ENCODE peak calls at places on chromosomes 1 and 21, in six cellular contexts. One of them, this sample, is unnamed.

GRCh38 chr1:54317084-54317483 is 89.1 kb downstream of the SSBP3 start:
- DNase-seq in uterus: no peak
- DNase-seq in cardiac muscle cell: no peak
- DNase-seq in foreskin fibroblast: no peak
- DNase-seq in Calu3: no peak
- DNase-seq in dorsolateral prefrontal cortex: no peak
- DNase-seq in this sample: no peak

GRCh38 chr1:40936878-40937484 is 42.5 kb upstream of the CTPS1 start:
- DNase-seq in uterus: no peak
- DNase-seq in cardiac muscle cell: peak; percentile 63
- DNase-seq in foreskin fibroblast: peak; percentile 68
- DNase-seq in Calu3: no peak
- DNase-seq in dorsolateral prefrontal cortex: no peak
- DNase-seq in this sample: no peak

GRCh38 chr1:44405804-44406743 is 1.0 kb downstream of the RNF220 start:
- DNase-seq in uterus: no peak
- DNase-seq in cardiac muscle cell: no peak
- DNase-seq in foreskin fibroblast: peak; percentile 41
- DNase-seq in Calu3: peak; percentile 30
- DNase-seq in dorsolateral prefrontal cortex: no peak
- DNase-seq in this sample: no peak

GRCh38 chr1:169089776-169090175 is 16.7 kb upstream of the ATP1B1 start:
- DNase-seq in uterus: no peak
- DNase-seq in cardiac muscle cell: no peak
- DNase-seq in foreskin fibroblast: no peak
- DNase-seq in Calu3: no peak
- DNase-seq in dorsolateral prefrontal cortex: no peak
- DNase-seq in this sample: no peak

GRCh38 chr1:214058071-214058470 is 70.3 kb downstream of the PROX1 start:
- DNase-seq in uterus: no peak
- DNase-seq in cardiac muscle cell: no peak
- DNase-seq in foreskin fibroblast: no peak
- DNase-seq in Calu3: no peak
- DNase-seq in dorsolateral prefrontal cortex: no peak
- DNase-seq in this sample: no peak

GRCh38 chr1:34929853-34930701 is 627 bp upstream of the DLGAP3 start:
- DNase-seq in uterus: no peak
- DNase-seq in cardiac muscle cell: no peak
- DNase-seq in foreskin fibroblast: no peak
- DNase-seq in Calu3: no peak
- DNase-seq in dorsolateral prefrontal cortex: no peak
- DNase-seq in this sample: no peak

GRCh38 chr21:35559128-35559831 is 501.0 kb downstream of the SETD4 start:
- DNase-seq in uterus: no peak
- DNase-seq in cardiac muscle cell: peak; percentile 93
- DNase-seq in foreskin fibroblast: peak; percentile 91
- DNase-seq in Calu3: no peak
- DNase-seq in dorsolateral prefrontal cortex: no peak
- DNase-seq in this sample: no peak

GRCh38 chr1:207868252-207868768 is 42.6 kb downstream of the CD34 start:
- DNase-seq in uterus: peak; percentile 59
- DNase-seq in cardiac muscle cell: peak; percentile 44
- DNase-seq in foreskin fibroblast: peak; percentile 47
- DNase-seq in Calu3: peak; percentile 55
- DNase-seq in dorsolateral prefrontal cortex: no peak
- DNase-seq in this sample: peak; percentile 39

GRCh38 chr1:223289621-223290020 is 74.4 kb downstream of the SUSD4 start:
- DNase-seq in uterus: no peak
- DNase-seq in cardiac muscle cell: no peak
- DNase-seq in foreskin fibroblast: no peak
- DNase-seq in Calu3: no peak
- DNase-seq in dorsolateral prefrontal cortex: no peak
- DNase-seq in this sample: no peak

GRCh38 chr1:76048194-76048593 is 26.4 kb upstream of the ST6GALNAC3 start:
- DNase-seq in uterus: no peak
- DNase-seq in cardiac muscle cell: no peak
- DNase-seq in foreskin fibroblast: no peak
- DNase-seq in Calu3: no peak
- DNase-seq in dorsolateral prefrontal cortex: no peak
- DNase-seq in this sample: no peak

GRCh38 chr1:88773540-88774150 is 89.6 kb downstream of the PKN2 start:
- DNase-seq in uterus: no peak
- DNase-seq in cardiac muscle cell: peak; percentile 25
- DNase-seq in foreskin fibroblast: peak; percentile 65
- DNase-seq in Calu3: peak; percentile 66
- DNase-seq in dorsolateral prefrontal cortex: no peak
- DNase-seq in this sample: no peak

GRCh38 chr1:88768816-88769215 is 84.7 kb downstream of the PKN2 start:
- DNase-seq in uterus: no peak
- DNase-seq in cardiac muscle cell: no peak
- DNase-seq in foreskin fibroblast: no peak
- DNase-seq in Calu3: peak; percentile 39
- DNase-seq in dorsolateral prefrontal cortex: no peak
- DNase-seq in this sample: no peak

GRCh38 chr1:88763649-88764406 is 79.8 kb downstream of the PKN2 start:
- DNase-seq in uterus: no peak
- DNase-seq in cardiac muscle cell: peak; percentile 13
- DNase-seq in foreskin fibroblast: peak; percentile 52
- DNase-seq in Calu3: no peak
- DNase-seq in dorsolateral prefrontal cortex: no peak
- DNase-seq in this sample: no peak

GRCh38 chr1:88774151-88774556 is 90.1 kb downstream of the PKN2 start:
- DNase-seq in uterus: no peak
- DNase-seq in cardiac muscle cell: no peak
- DNase-seq in foreskin fibroblast: no peak
- DNase-seq in Calu3: peak; percentile 95
- DNase-seq in dorsolateral prefrontal cortex: no peak
- DNase-seq in this sample: no peak

DNA sequence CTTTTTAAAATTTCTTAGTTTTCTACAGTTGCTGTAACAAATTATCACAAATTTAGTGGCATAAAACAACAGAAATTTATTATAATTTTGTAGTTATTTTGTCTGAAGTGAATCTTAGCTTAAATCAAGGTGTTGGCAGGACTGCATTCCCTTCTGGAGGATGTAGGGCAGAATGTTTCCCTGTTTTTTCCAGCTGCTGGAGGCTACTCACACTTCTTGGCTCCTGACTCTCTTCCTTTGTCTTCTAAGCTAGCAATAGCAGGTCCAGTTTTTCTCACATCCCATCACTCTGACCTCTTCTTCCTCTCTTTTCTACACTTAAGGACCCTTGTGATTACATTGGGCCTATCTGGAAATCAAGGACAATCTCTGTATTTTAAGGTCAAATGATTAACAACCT is 84.1 kb downstream of the PKN2 start:
- DNase-seq in uterus: no peak
- DNase-seq in cardiac muscle cell: no peak
- DNase-seq in foreskin fibroblast: no peak
- DNase-seq in Calu3: no peak
- DNase-seq in dorsolateral prefrontal cortex: no peak
- DNase-seq in this sample: no peak
- TF ChIP-seq CTCF in uterus: no peak
- TF ChIP-seq CTCF in cardiac muscle cell: no peak
- TF ChIP-seq CTCF in foreskin fibroblast: no peak
- TF ChIP-seq CTCF in Calu3: no peak
- TF ChIP-seq CTCF in dorsolateral prefrontal cortex: no peak
- TF ChIP-seq CTCF in this sample: no peak

DNA sequence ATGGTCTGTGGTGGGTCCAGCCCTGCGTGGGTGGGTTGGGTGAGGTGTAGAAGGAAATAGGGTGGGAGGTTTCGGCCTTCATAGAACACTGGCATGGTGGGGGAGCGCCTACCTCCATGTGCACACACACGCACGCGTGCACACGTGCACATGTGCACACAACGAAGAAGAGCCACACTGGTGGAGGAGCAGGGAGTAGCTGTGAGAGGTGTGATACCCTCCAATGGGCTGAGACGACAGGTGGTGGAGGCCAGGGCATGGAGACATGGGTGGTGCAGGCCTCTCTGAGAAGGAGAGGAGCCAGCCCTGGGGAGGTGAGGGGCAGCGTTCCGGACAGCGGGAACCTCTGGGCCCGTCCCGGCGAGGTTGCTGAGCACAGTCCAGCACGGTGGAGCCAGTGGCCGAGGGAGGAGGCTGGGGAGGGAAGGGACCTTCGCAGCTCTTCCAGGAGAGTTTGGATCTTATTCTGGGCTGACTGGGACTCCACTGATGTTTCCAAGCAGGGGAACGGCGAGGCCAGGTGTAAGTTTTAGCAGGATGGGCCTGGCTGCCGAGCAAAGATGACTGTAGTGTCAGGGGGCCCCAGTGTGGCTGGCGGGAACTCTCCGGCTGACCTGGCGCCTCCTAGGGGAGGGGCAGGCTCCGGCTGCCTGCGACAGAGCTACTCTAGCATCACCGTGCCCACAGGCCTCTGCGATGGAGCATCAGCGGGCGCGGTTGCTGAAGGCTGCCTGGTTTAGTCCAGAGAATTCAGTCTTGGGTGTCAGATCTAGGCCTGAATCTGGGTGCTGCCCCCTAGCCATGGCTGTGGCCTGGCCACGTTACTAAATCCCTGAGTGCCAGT is 107.2 kb downstream of the ARHGEF10L start:
- DNase-seq in uterus: no peak
- DNase-seq in cardiac muscle cell: no peak
- DNase-seq in foreskin fibroblast: no peak
- DNase-seq in Calu3: no peak
- DNase-seq in dorsolateral prefrontal cortex: no peak
- DNase-seq in this sample: no peak
- TF ChIP-seq CTCF in uterus: no peak
- TF ChIP-seq CTCF in cardiac muscle cell: peak; percentile 4
- TF ChIP-seq CTCF in foreskin fibroblast: no peak
- TF ChIP-seq CTCF in Calu3: no peak
- TF ChIP-seq CTCF in dorsolateral prefrontal cortex: no peak
- TF ChIP-seq CTCF in this sample: no peak

GRCh38 chr21:44927259-44927586 is 6.5 kb upstream of the ITGB2 start:
- DNase-seq in uterus: no peak
- DNase-seq in cardiac muscle cell: no peak
- DNase-seq in foreskin fibroblast: no peak
- DNase-seq in Calu3: no peak
- DNase-seq in dorsolateral prefrontal cortex: no peak
- DNase-seq in this sample: no peak

GRCh38 chr21:44929799-44930542 is 9.3 kb upstream of the ITGB2 start:
- DNase-seq in uterus: no peak
- DNase-seq in cardiac muscle cell: no peak
- DNase-seq in foreskin fibroblast: no peak
- DNase-seq in Calu3: no peak
- DNase-seq in dorsolateral prefrontal cortex: no peak
- DNase-seq in this sample: no peak

GRCh38 chr21:44929242-44929798 is 8.6 kb upstream of the ITGB2 start:
- DNase-seq in uterus: no peak
- DNase-seq in cardiac muscle cell: no peak
- DNase-seq in foreskin fibroblast: no peak
- DNase-seq in Calu3: no peak
- DNase-seq in dorsolateral prefrontal cortex: no peak
- DNase-seq in this sample: no peak

GRCh38 chr21:44926364-44927101 is 5.8 kb upstream of the ITGB2 start:
- DNase-seq in uterus: no peak
- DNase-seq in cardiac muscle cell: peak; percentile 13
- DNase-seq in foreskin fibroblast: peak; percentile 39
- DNase-seq in Calu3: no peak
- DNase-seq in dorsolateral prefrontal cortex: peak; percentile 53
- DNase-seq in this sample: no peak

GRCh38 chr21:44927587-44928461 is 7.1 kb upstream of the ITGB2 start:
- DNase-seq in uterus: no peak
- DNase-seq in cardiac muscle cell: peak; percentile 61
- DNase-seq in foreskin fibroblast: peak; percentile 71
- DNase-seq in Calu3: peak; percentile 57
- DNase-seq in dorsolateral prefrontal cortex: no peak
- DNase-seq in this sample: peak; percentile 56
- TF ChIP-seq CTCF in uterus: no peak
- TF ChIP-seq CTCF in cardiac muscle cell: peak; percentile 27
- TF ChIP-seq CTCF in foreskin fibroblast: no peak
- TF ChIP-seq CTCF in Calu3: no peak
- TF ChIP-seq CTCF in dorsolateral prefrontal cortex: no peak
- TF ChIP-seq CTCF in this sample: no peak

GRCh38 chr1:219871427-219872057 is 56.8 kb downstream of the SLC30A10 start:
- DNase-seq in uterus: no peak
- DNase-seq in cardiac muscle cell: no peak
- DNase-seq in foreskin fibroblast: no peak
- DNase-seq in Calu3: no peak
- DNase-seq in dorsolateral prefrontal cortex: no peak
- DNase-seq in this sample: no peak

GRCh38 chr1:219875860-219876259 is 52.5 kb downstream of the SLC30A10 start:
- DNase-seq in uterus: no peak
- DNase-seq in cardiac muscle cell: no peak
- DNase-seq in foreskin fibroblast: no peak
- DNase-seq in Calu3: no peak
- DNase-seq in dorsolateral prefrontal cortex: no peak
- DNase-seq in this sample: no peak

GRCh38 chr1:219882116-219882515 is 46.2 kb downstream of the SLC30A10 start:
- DNase-seq in uterus: no peak
- DNase-seq in cardiac muscle cell: no peak
- DNase-seq in foreskin fibroblast: no peak
- DNase-seq in Calu3: no peak
- DNase-seq in dorsolateral prefrontal cortex: no peak
- DNase-seq in this sample: no peak

GRCh38 chr1:219880765-219881457 is 47.4 kb downstream of the SLC30A10 start:
- DNase-seq in uterus: no peak
- DNase-seq in cardiac muscle cell: no peak
- DNase-seq in foreskin fibroblast: no peak
- DNase-seq in Calu3: no peak
- DNase-seq in dorsolateral prefrontal cortex: no peak
- DNase-seq in this sample: no peak

DNA sequence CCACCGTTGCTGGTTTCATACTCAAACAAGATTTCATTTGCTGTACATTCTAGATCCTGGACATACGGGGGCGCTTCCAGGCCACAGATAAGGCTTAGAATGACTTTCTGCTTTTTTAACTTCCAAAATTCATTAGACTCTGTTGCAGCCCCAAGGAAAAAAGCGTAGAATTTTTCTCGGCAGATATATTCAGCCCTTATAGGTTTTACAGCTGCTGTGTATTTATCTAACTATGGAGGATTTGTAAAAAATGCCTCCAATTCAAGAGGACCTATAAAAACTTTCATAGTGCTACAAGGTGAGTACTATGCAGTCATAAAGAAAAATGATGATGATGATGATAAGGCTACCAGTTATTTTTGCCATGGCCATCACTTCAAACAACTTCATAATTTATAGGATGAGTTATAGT is 51.6 kb downstream of the SLC30A10 start:
- DNase-seq in uterus: no peak
- DNase-seq in cardiac muscle cell: peak; percentile 2
- DNase-seq in foreskin fibroblast: peak; percentile 4
- DNase-seq in Calu3: peak; percentile 30
- DNase-seq in dorsolateral prefrontal cortex: no peak
- DNase-seq in this sample: no peak
- TF ChIP-seq CTCF in uterus: no peak
- TF ChIP-seq CTCF in cardiac muscle cell: peak; percentile 20
- TF ChIP-seq CTCF in foreskin fibroblast: no peak
- TF ChIP-seq CTCF in Calu3: peak; percentile 34
- TF ChIP-seq CTCF in dorsolateral prefrontal cortex: no peak
- TF ChIP-seq CTCF in this sample: no peak

GRCh38 chr1:110630770-110631663 is 24.9 kb upstream of the KCNA2 start:
- DNase-seq in uterus: peak; percentile 73
- DNase-seq in cardiac muscle cell: peak; percentile 78
- DNase-seq in foreskin fibroblast: peak; percentile 83
- DNase-seq in Calu3: peak; percentile 82
- DNase-seq in dorsolateral prefrontal cortex: peak; percentile 77
- DNase-seq in this sample: peak; percentile 75
- TF ChIP-seq CTCF in uterus: peak; percentile 68
- TF ChIP-seq CTCF in cardiac muscle cell: peak; percentile 84
- TF ChIP-seq CTCF in foreskin fibroblast: peak; percentile 83
- TF ChIP-seq CTCF in Calu3: peak; percentile 49
- TF ChIP-seq CTCF in dorsolateral prefrontal cortex: peak; percentile 81
- TF ChIP-seq CTCF in this sample: peak; percentile 86

GRCh38 chr1:8702848-8703810 is 114.3 kb downstream of the RERE start:
- DNase-seq in uterus: peak; percentile 90
- DNase-seq in cardiac muscle cell: peak; percentile 94
- DNase-seq in foreskin fibroblast: peak; percentile 97
- DNase-seq in Calu3: peak; percentile 91
- DNase-seq in dorsolateral prefrontal cortex: peak; percentile 90
- DNase-seq in this sample: peak; percentile 75
- TF ChIP-seq CTCF in uterus: peak; percentile 30
- TF ChIP-seq CTCF in cardiac muscle cell: no peak
- TF ChIP-seq CTCF in foreskin fibroblast: no peak
- TF ChIP-seq CTCF in Calu3: no peak
- TF ChIP-seq CTCF in dorsolateral prefrontal cortex: peak; percentile 30
- TF ChIP-seq CTCF in this sample: no peak